ENCODE peak calls at places on chromosomes 1 and 21, in seven cellular contexts. One of them, this sample, is unnamed.

GRCh38 chr1:35717911-35718476 is 690 bp downstream of the C1orf216 start:
- DNase-seq in CD8-positive, alpha-beta T cell: no peak
- DNase-seq in activated CD8-positive, alpha-beta memory T cell treated with anti-CD3 and anti-CD28 coated beads, Interleukin-2, amount 50 U/mL, for 4 hours: no peak
- DNase-seq in GM03348: peak; percentile 92
- DNase-seq in activated T-helper 1 cell treated with anti-CD3 and anti-CD28 coated beads, Interleukin-12 subunit alpha, Interleukin-12 subunit beta, Interleukin-2, Interleukin-4 antibody, amounts not matched to agents 30 ng/mL and 10 ng/mL and 1 ng/mL, durations not matched to agents 14 hours and 24 hours and 36 hours: no peak
- DNase-seq in NCI-H510A: peak; percentile 71
- DNase-seq in activated naive CD8-positive, alpha-beta T cell treated with anti-CD3 and anti-CD28 coated beads, Interleukin-2, amount 50 U/mL, for 24 hours: peak; percentile 10
- DNase-seq in this sample: peak; percentile 81

GRCh38 chr1:244864253-244865027 is at the start of gene HNRNPU:
- DNase-seq in activated CD8-positive, alpha-beta memory T cell treated with anti-CD3 and anti-CD28 coated beads, Interleukin-2, amount 50 U/mL, for 4 hours: peak; percentile 96
- DNase-seq in activated naive CD8-positive, alpha-beta T cell treated with anti-CD3 and anti-CD28 coated beads, Interleukin-2, amount 50 U/mL, for 24 hours: peak; percentile 98
- DNase-seq in activated T-helper 1 cell treated with anti-CD3 and anti-CD28 coated beads, Interleukin-12 subunit alpha, Interleukin-12 subunit beta, Interleukin-2, Interleukin-4 antibody, amounts not matched to agents 30 ng/mL and 10 ng/mL and 1 ng/mL, durations not matched to agents 14 hours and 24 hours and 36 hours: peak; percentile 97
- DNase-seq in CD8-positive, alpha-beta T cell: peak; percentile 98
- DNase-seq in GM03348: peak; percentile 97
- DNase-seq in NCI-H510A: peak; percentile 87
- DNase-seq in this sample: peak; percentile 98

GRCh38 chr1:92343061-92343460 is 44.2 kb downstream of the RPAP2 start:
- DNase-seq in GM03348: no peak
- DNase-seq in CD8-positive, alpha-beta T cell: no peak
- DNase-seq in activated T-helper 1 cell treated with anti-CD3 and anti-CD28 coated beads, Interleukin-12 subunit alpha, Interleukin-12 subunit beta, Interleukin-2, Interleukin-4 antibody, amounts not matched to agents 30 ng/mL and 10 ng/mL and 1 ng/mL, durations not matched to agents 14 hours and 24 hours and 36 hours: no peak
- DNase-seq in activated naive CD8-positive, alpha-beta T cell treated with anti-CD3 and anti-CD28 coated beads, Interleukin-2, amount 50 U/mL, for 24 hours: no peak
- DNase-seq in NCI-H510A: no peak
- DNase-seq in activated CD8-positive, alpha-beta memory T cell treated with anti-CD3 and anti-CD28 coated beads, Interleukin-2, amount 50 U/mL, for 4 hours: no peak
- DNase-seq in this sample: no peak

GRCh38 chr1:163774390-163774789 is 452.6 kb downstream of the NUF2 start:
- DNase-seq in NCI-H510A: no peak
- DNase-seq in activated T-helper 1 cell treated with anti-CD3 and anti-CD28 coated beads, Interleukin-12 subunit alpha, Interleukin-12 subunit beta, Interleukin-2, Interleukin-4 antibody, amounts not matched to agents 30 ng/mL and 10 ng/mL and 1 ng/mL, durations not matched to agents 14 hours and 24 hours and 36 hours: no peak
- DNase-seq in activated CD8-positive, alpha-beta memory T cell treated with anti-CD3 and anti-CD28 coated beads, Interleukin-2, amount 50 U/mL, for 4 hours: no peak
- DNase-seq in CD8-positive, alpha-beta T cell: no peak
- DNase-seq in GM03348: no peak
- DNase-seq in activated naive CD8-positive, alpha-beta T cell treated with anti-CD3 and anti-CD28 coated beads, Interleukin-2, amount 50 U/mL, for 24 hours: no peak
- DNase-seq in this sample: no peak

GRCh38 chr1:162485236-162485635 is 12.4 kb upstream of the UHMK1 start:
- DNase-seq in activated CD8-positive, alpha-beta memory T cell treated with anti-CD3 and anti-CD28 coated beads, Interleukin-2, amount 50 U/mL, for 4 hours: no peak
- DNase-seq in GM03348: peak; percentile 64
- DNase-seq in CD8-positive, alpha-beta T cell: no peak
- DNase-seq in NCI-H510A: no peak
- DNase-seq in activated T-helper 1 cell treated with anti-CD3 and anti-CD28 coated beads, Interleukin-12 subunit alpha, Interleukin-12 subunit beta, Interleukin-2, Interleukin-4 antibody, amounts not matched to agents 30 ng/mL and 10 ng/mL and 1 ng/mL, durations not matched to agents 14 hours and 24 hours and 36 hours: no peak
- DNase-seq in activated naive CD8-positive, alpha-beta T cell treated with anti-CD3 and anti-CD28 coated beads, Interleukin-2, amount 50 U/mL, for 24 hours: no peak
- DNase-seq in this sample: no peak

GRCh38 chr1:171081220-171081993 is 9.3 kb upstream of the FMO3 start:
- DNase-seq in GM03348: peak; percentile 35
- DNase-seq in CD8-positive, alpha-beta T cell: no peak
- DNase-seq in activated T-helper 1 cell treated with anti-CD3 and anti-CD28 coated beads, Interleukin-12 subunit alpha, Interleukin-12 subunit beta, Interleukin-2, Interleukin-4 antibody, amounts not matched to agents 30 ng/mL and 10 ng/mL and 1 ng/mL, durations not matched to agents 14 hours and 24 hours and 36 hours: no peak
- DNase-seq in activated CD8-positive, alpha-beta memory T cell treated with anti-CD3 and anti-CD28 coated beads, Interleukin-2, amount 50 U/mL, for 4 hours: no peak
- DNase-seq in activated naive CD8-positive, alpha-beta T cell treated with anti-CD3 and anti-CD28 coated beads, Interleukin-2, amount 50 U/mL, for 24 hours: no peak
- DNase-seq in NCI-H510A: peak; percentile 4
- DNase-seq in this sample: no peak

GRCh38 chr1:212466913-212467650 is 34.4 kb downstream of the NENF start:
- DNase-seq in activated T-helper 1 cell treated with anti-CD3 and anti-CD28 coated beads, Interleukin-12 subunit alpha, Interleukin-12 subunit beta, Interleukin-2, Interleukin-4 antibody, amounts not matched to agents 30 ng/mL and 10 ng/mL and 1 ng/mL, durations not matched to agents 14 hours and 24 hours and 36 hours: no peak
- DNase-seq in CD8-positive, alpha-beta T cell: no peak
- DNase-seq in activated naive CD8-positive, alpha-beta T cell treated with anti-CD3 and anti-CD28 coated beads, Interleukin-2, amount 50 U/mL, for 24 hours: no peak
- DNase-seq in activated CD8-positive, alpha-beta memory T cell treated with anti-CD3 and anti-CD28 coated beads, Interleukin-2, amount 50 U/mL, for 4 hours: no peak
- DNase-seq in GM03348: no peak
- DNase-seq in NCI-H510A: no peak
- DNase-seq in this sample: peak; percentile 85

GRCh38 chr1:175520186-175520585 is 223.2 kb downstream of the TNR start:
- DNase-seq in activated T-helper 1 cell treated with anti-CD3 and anti-CD28 coated beads, Interleukin-12 subunit alpha, Interleukin-12 subunit beta, Interleukin-2, Interleukin-4 antibody, amounts not matched to agents 30 ng/mL and 10 ng/mL and 1 ng/mL, durations not matched to agents 14 hours and 24 hours and 36 hours: no peak
- DNase-seq in activated CD8-positive, alpha-beta memory T cell treated with anti-CD3 and anti-CD28 coated beads, Interleukin-2, amount 50 U/mL, for 4 hours: no peak
- DNase-seq in activated naive CD8-positive, alpha-beta T cell treated with anti-CD3 and anti-CD28 coated beads, Interleukin-2, amount 50 U/mL, for 24 hours: no peak
- DNase-seq in CD8-positive, alpha-beta T cell: no peak
- DNase-seq in GM03348: no peak
- DNase-seq in NCI-H510A: peak; percentile 58
- DNase-seq in this sample: no peak

GRCh38 chr1:30886710-30887428 is 21.7 kb downstream of the SDC3 start:
- DNase-seq in GM03348: no peak
- DNase-seq in activated naive CD8-positive, alpha-beta T cell treated with anti-CD3 and anti-CD28 coated beads, Interleukin-2, amount 50 U/mL, for 24 hours: no peak
- DNase-seq in CD8-positive, alpha-beta T cell: no peak
- DNase-seq in activated T-helper 1 cell treated with anti-CD3 and anti-CD28 coated beads, Interleukin-12 subunit alpha, Interleukin-12 subunit beta, Interleukin-2, Interleukin-4 antibody, amounts not matched to agents 30 ng/mL and 10 ng/mL and 1 ng/mL, durations not matched to agents 14 hours and 24 hours and 36 hours: no peak
- DNase-seq in activated CD8-positive, alpha-beta memory T cell treated with anti-CD3 and anti-CD28 coated beads, Interleukin-2, amount 50 U/mL, for 4 hours: no peak
- DNase-seq in NCI-H510A: no peak
- DNase-seq in this sample: peak; percentile 70

GRCh38 chr1:8078176-8078671 is 52.1 kb upstream of the ERRFI1 start:
- DNase-seq in activated naive CD8-positive, alpha-beta T cell treated with anti-CD3 and anti-CD28 coated beads, Interleukin-2, amount 50 U/mL, for 24 hours: no peak
- DNase-seq in NCI-H510A: peak; percentile 53
- DNase-seq in activated CD8-positive, alpha-beta memory T cell treated with anti-CD3 and anti-CD28 coated beads, Interleukin-2, amount 50 U/mL, for 4 hours: no peak
- DNase-seq in CD8-positive, alpha-beta T cell: no peak
- DNase-seq in GM03348: peak; percentile 62
- DNase-seq in activated T-helper 1 cell treated with anti-CD3 and anti-CD28 coated beads, Interleukin-12 subunit alpha, Interleukin-12 subunit beta, Interleukin-2, Interleukin-4 antibody, amounts not matched to agents 30 ng/mL and 10 ng/mL and 1 ng/mL, durations not matched to agents 14 hours and 24 hours and 36 hours: no peak
- DNase-seq in this sample: peak; percentile 92

GRCh38 chr21:35924714-35925301 is 135.5 kb downstream of the SETD4 start:
- DNase-seq in activated CD8-positive, alpha-beta memory T cell treated with anti-CD3 and anti-CD28 coated beads, Interleukin-2, amount 50 U/mL, for 4 hours: no peak
- DNase-seq in activated naive CD8-positive, alpha-beta T cell treated with anti-CD3 and anti-CD28 coated beads, Interleukin-2, amount 50 U/mL, for 24 hours: peak; percentile 12
- DNase-seq in GM03348: peak; percentile 23
- DNase-seq in CD8-positive, alpha-beta T cell: no peak
- DNase-seq in NCI-H510A: no peak
- DNase-seq in activated T-helper 1 cell treated with anti-CD3 and anti-CD28 coated beads, Interleukin-12 subunit alpha, Interleukin-12 subunit beta, Interleukin-2, Interleukin-4 antibody, amounts not matched to agents 30 ng/mL and 10 ng/mL and 1 ng/mL, durations not matched to agents 14 hours and 24 hours and 36 hours: no peak
- DNase-seq in this sample: peak; percentile 67

GRCh38 chr1:20698195-20698910 is 19.5 kb downstream of the KIF17 start:
- DNase-seq in activated CD8-positive, alpha-beta memory T cell treated with anti-CD3 and anti-CD28 coated beads, Interleukin-2, amount 50 U/mL, for 4 hours: no peak
- DNase-seq in NCI-H510A: no peak
- DNase-seq in GM03348: peak; percentile 50
- DNase-seq in CD8-positive, alpha-beta T cell: no peak
- DNase-seq in activated T-helper 1 cell treated with anti-CD3 and anti-CD28 coated beads, Interleukin-12 subunit alpha, Interleukin-12 subunit beta, Interleukin-2, Interleukin-4 antibody, amounts not matched to agents 30 ng/mL and 10 ng/mL and 1 ng/mL, durations not matched to agents 14 hours and 24 hours and 36 hours: no peak
- DNase-seq in activated naive CD8-positive, alpha-beta T cell treated with anti-CD3 and anti-CD28 coated beads, Interleukin-2, amount 50 U/mL, for 24 hours: no peak
- DNase-seq in this sample: peak; percentile 79

GRCh38 chr1:115114308-115114707 is 25.0 kb upstream of the TSPAN2 start:
- DNase-seq in activated naive CD8-positive, alpha-beta T cell treated with anti-CD3 and anti-CD28 coated beads, Interleukin-2, amount 50 U/mL, for 24 hours: no peak
- DNase-seq in GM03348: peak; percentile 23
- DNase-seq in NCI-H510A: peak; percentile 39
- DNase-seq in activated T-helper 1 cell treated with anti-CD3 and anti-CD28 coated beads, Interleukin-12 subunit alpha, Interleukin-12 subunit beta, Interleukin-2, Interleukin-4 antibody, amounts not matched to agents 30 ng/mL and 10 ng/mL and 1 ng/mL, durations not matched to agents 14 hours and 24 hours and 36 hours: no peak
- DNase-seq in CD8-positive, alpha-beta T cell: no peak
- DNase-seq in activated CD8-positive, alpha-beta memory T cell treated with anti-CD3 and anti-CD28 coated beads, Interleukin-2, amount 50 U/mL, for 4 hours: no peak
- DNase-seq in this sample: no peak

GRCh38 chr1:22364764-22365163 is 86.9 kb upstream of the ZBTB40 start:
- DNase-seq in NCI-H510A: no peak
- DNase-seq in activated CD8-positive, alpha-beta memory T cell treated with anti-CD3 and anti-CD28 coated beads, Interleukin-2, amount 50 U/mL, for 4 hours: no peak
- DNase-seq in GM03348: no peak
- DNase-seq in activated naive CD8-positive, alpha-beta T cell treated with anti-CD3 and anti-CD28 coated beads, Interleukin-2, amount 50 U/mL, for 24 hours: no peak
- DNase-seq in CD8-positive, alpha-beta T cell: no peak
- DNase-seq in activated T-helper 1 cell treated with anti-CD3 and anti-CD28 coated beads, Interleukin-12 subunit alpha, Interleukin-12 subunit beta, Interleukin-2, Interleukin-4 antibody, amounts not matched to agents 30 ng/mL and 10 ng/mL and 1 ng/mL, durations not matched to agents 14 hours and 24 hours and 36 hours: no peak
- DNase-seq in this sample: no peak

GRCh38 chr1:226497991-226498689 is 50.4 kb upstream of the STUM start:
- DNase-seq in activated naive CD8-positive, alpha-beta T cell treated with anti-CD3 and anti-CD28 coated beads, Interleukin-2, amount 50 U/mL, for 24 hours: no peak
- DNase-seq in NCI-H510A: no peak
- DNase-seq in activated CD8-positive, alpha-beta memory T cell treated with anti-CD3 and anti-CD28 coated beads, Interleukin-2, amount 50 U/mL, for 4 hours: no peak
- DNase-seq in GM03348: no peak
- DNase-seq in activated T-helper 1 cell treated with anti-CD3 and anti-CD28 coated beads, Interleukin-12 subunit alpha, Interleukin-12 subunit beta, Interleukin-2, Interleukin-4 antibody, amounts not matched to agents 30 ng/mL and 10 ng/mL and 1 ng/mL, durations not matched to agents 14 hours and 24 hours and 36 hours: no peak
- DNase-seq in CD8-positive, alpha-beta T cell: no peak
- DNase-seq in this sample: peak; percentile 40

GRCh38 chr1:170670751-170671628 is 7.1 kb downstream of the PRRX1 start:
- DNase-seq in CD8-positive, alpha-beta T cell: no peak
- DNase-seq in activated naive CD8-positive, alpha-beta T cell treated with anti-CD3 and anti-CD28 coated beads, Interleukin-2, amount 50 U/mL, for 24 hours: peak; percentile 53
- DNase-seq in activated CD8-positive, alpha-beta memory T cell treated with anti-CD3 and anti-CD28 coated beads, Interleukin-2, amount 50 U/mL, for 4 hours: no peak
- DNase-seq in activated T-helper 1 cell treated with anti-CD3 and anti-CD28 coated beads, Interleukin-12 subunit alpha, Interleukin-12 subunit beta, Interleukin-2, Interleukin-4 antibody, amounts not matched to agents 30 ng/mL and 10 ng/mL and 1 ng/mL, durations not matched to agents 14 hours and 24 hours and 36 hours: no peak
- DNase-seq in NCI-H510A: no peak
- DNase-seq in GM03348: peak; percentile 52
- DNase-seq in this sample: peak; percentile 81

GRCh38 chr1:216222302-216222701 is 200.9 kb downstream of the USH2A start:
- DNase-seq in NCI-H510A: no peak
- DNase-seq in activated T-helper 1 cell treated with anti-CD3 and anti-CD28 coated beads, Interleukin-12 subunit alpha, Interleukin-12 subunit beta, Interleukin-2, Interleukin-4 antibody, amounts not matched to agents 30 ng/mL and 10 ng/mL and 1 ng/mL, durations not matched to agents 14 hours and 24 hours and 36 hours: no peak
- DNase-seq in CD8-positive, alpha-beta T cell: no peak
- DNase-seq in activated CD8-positive, alpha-beta memory T cell treated with anti-CD3 and anti-CD28 coated beads, Interleukin-2, amount 50 U/mL, for 4 hours: no peak
- DNase-seq in GM03348: no peak
- DNase-seq in activated naive CD8-positive, alpha-beta T cell treated with anti-CD3 and anti-CD28 coated beads, Interleukin-2, amount 50 U/mL, for 24 hours: no peak
- DNase-seq in this sample: no peak

GRCh38 chr1:1031659-1032245 is 11.8 kb downstream of the AGRN start:
- DNase-seq in GM03348: no peak
- DNase-seq in CD8-positive, alpha-beta T cell: no peak
- DNase-seq in activated CD8-positive, alpha-beta memory T cell treated with anti-CD3 and anti-CD28 coated beads, Interleukin-2, amount 50 U/mL, for 4 hours: no peak
- DNase-seq in activated naive CD8-positive, alpha-beta T cell treated with anti-CD3 and anti-CD28 coated beads, Interleukin-2, amount 50 U/mL, for 24 hours: no peak
- DNase-seq in activated T-helper 1 cell treated with anti-CD3 and anti-CD28 coated beads, Interleukin-12 subunit alpha, Interleukin-12 subunit beta, Interleukin-2, Interleukin-4 antibody, amounts not matched to agents 30 ng/mL and 10 ng/mL and 1 ng/mL, durations not matched to agents 14 hours and 24 hours and 36 hours: no peak
- DNase-seq in NCI-H510A: no peak
- DNase-seq in this sample: no peak

GRCh38 chr21:14480601-14481000 is 65.5 kb downstream of the SAMSN1 start:
- DNase-seq in activated naive CD8-positive, alpha-beta T cell treated with anti-CD3 and anti-CD28 coated beads, Interleukin-2, amount 50 U/mL, for 24 hours: no peak
- DNase-seq in activated T-helper 1 cell treated with anti-CD3 and anti-CD28 coated beads, Interleukin-12 subunit alpha, Interleukin-12 subunit beta, Interleukin-2, Interleukin-4 antibody, amounts not matched to agents 30 ng/mL and 10 ng/mL and 1 ng/mL, durations not matched to agents 14 hours and 24 hours and 36 hours: no peak
- DNase-seq in CD8-positive, alpha-beta T cell: no peak
- DNase-seq in GM03348: no peak
- DNase-seq in activated CD8-positive, alpha-beta memory T cell treated with anti-CD3 and anti-CD28 coated beads, Interleukin-2, amount 50 U/mL, for 4 hours: no peak
- DNase-seq in NCI-H510A: no peak
- DNase-seq in this sample: no peak

GRCh38 chr21:39156024-39156423 is 27.2 kb downstream of the PSMG1 start:
- DNase-seq in NCI-H510A: no peak
- DNase-seq in CD8-positive, alpha-beta T cell: no peak
- DNase-seq in activated T-helper 1 cell treated with anti-CD3 and anti-CD28 coated beads, Interleukin-12 subunit alpha, Interleukin-12 subunit beta, Interleukin-2, Interleukin-4 antibody, amounts not matched to agents 30 ng/mL and 10 ng/mL and 1 ng/mL, durations not matched to agents 14 hours and 24 hours and 36 hours: no peak
- DNase-seq in activated naive CD8-positive, alpha-beta T cell treated with anti-CD3 and anti-CD28 coated beads, Interleukin-2, amount 50 U/mL, for 24 hours: no peak
- DNase-seq in GM03348: no peak
- DNase-seq in activated CD8-positive, alpha-beta memory T cell treated with anti-CD3 and anti-CD28 coated beads, Interleukin-2, amount 50 U/mL, for 4 hours: no peak
- DNase-seq in this sample: no peak

GRCh38 chr1:980602-981395 is 1.1 kb downstream of the PERM1 start:
- DNase-seq in activated naive CD8-positive, alpha-beta T cell treated with anti-CD3 and anti-CD28 coated beads, Interleukin-2, amount 50 U/mL, for 24 hours: no peak
- DNase-seq in GM03348: no peak
- DNase-seq in activated T-helper 1 cell treated with anti-CD3 and anti-CD28 coated beads, Interleukin-12 subunit alpha, Interleukin-12 subunit beta, Interleukin-2, Interleukin-4 antibody, amounts not matched to agents 30 ng/mL and 10 ng/mL and 1 ng/mL, durations not matched to agents 14 hours and 24 hours and 36 hours: no peak
- DNase-seq in activated CD8-positive, alpha-beta memory T cell treated with anti-CD3 and anti-CD28 coated beads, Interleukin-2, amount 50 U/mL, for 4 hours: peak; percentile 16
- DNase-seq in CD8-positive, alpha-beta T cell: no peak
- DNase-seq in NCI-H510A: no peak
- DNase-seq in this sample: no peak

GRCh38 chr21:44969965-44970755 is 30.3 kb downstream of the SLX9 start:
- DNase-seq in activated CD8-positive, alpha-beta memory T cell treated with anti-CD3 and anti-CD28 coated beads, Interleukin-2, amount 50 U/mL, for 4 hours: no peak
- DNase-seq in NCI-H510A: no peak
- DNase-seq in GM03348: no peak
- DNase-seq in CD8-positive, alpha-beta T cell: peak; percentile 58
- DNase-seq in activated naive CD8-positive, alpha-beta T cell treated with anti-CD3 and anti-CD28 coated beads, Interleukin-2, amount 50 U/mL, for 24 hours: no peak
- DNase-seq in activated T-helper 1 cell treated with anti-CD3 and anti-CD28 coated beads, Interleukin-12 subunit alpha, Interleukin-12 subunit beta, Interleukin-2, Interleukin-4 antibody, amounts not matched to agents 30 ng/mL and 10 ng/mL and 1 ng/mL, durations not matched to agents 14 hours and 24 hours and 36 hours: no peak
- DNase-seq in this sample: peak; percentile 97

This sample was measured in islet precursor cell.